ENCODE peak calls at places on chromosomes 13 and 19, in five cellular contexts. S is AG04450, P is kidney, I is kidney epithelial cell, N is IMR-90. M is an unnamed sample.

GRCh38 chr19:29587059-29587458 is 19.0 kb upstream of the POP4 start:
- DNase-seq in P (no peak), S (no peak), N (no peak), I (no peak), M (no peak)

GRCh38 chr19:35643255-35644205 is 2.0 kb downstream of the ETV2 start:
- DNase-seq in I (no peak), N (peak; percentile 60), S (peak; percentile 37), P (peak; percentile 95), M (no peak)

GRCh38 chr13:31372454-31372853 is 172.7 kb downstream of the B3GLCT start:
- DNase-seq in I (no peak), N (no peak), S (no peak), P (no peak), M (no peak)

GRCh38 chr13:74287672-74288169 is 153.5 kb upstream of the KLF12 start:
- DNase-seq in N (peak; percentile 64), I (peak; percentile 39), S (peak; percentile 30), P (peak; percentile 93), M (peak; percentile 52)

GRCh38 chr19:38229585-38230073 is 5.6 kb upstream of the DPF1 start:
- DNase-seq in S (peak; percentile 59), N (peak; percentile 91), P (no peak), I (no peak), M (peak; percentile 40)

GRCh38 chr19:29622191-29623070 is 16.3 kb downstream of the POP4 start:
- DNase-seq in S (no peak), P (peak; percentile 67), N (no peak), I (no peak), M (no peak)

GRCh38 chr13:108313382-108313781 is 43.9 kb downstream of the TNFSF13B start:
- DNase-seq in S (no peak), P (no peak), N (no peak), I (no peak), M (no peak)

GRCh38 chr19:10653482-10653731 is 739 bp upstream of the ILF3 start:
- DNase-seq in P (no peak), N (no peak), I (no peak), S (no peak), M (no peak)

GRCh38 chr19:3024509-3024869 is 4.6 kb downstream of the TLE2 start:
- DNase-seq in N (no peak), P (no peak), I (no peak), S (no peak), M (no peak)

GRCh38 chr13:53631511-53631910 is 602.9 kb downstream of the OLFM4 start:
- DNase-seq in P (no peak), N (no peak), I (no peak), S (no peak), M (no peak)

GRCh38 chr13:52850396-52851152 is 2.1 kb upstream of the PCDH8 start:
- DNase-seq in I (no peak), S (no peak), N (peak; percentile 7), P (peak; percentile 89), M (no peak)

GRCh38 chr13:69496951-69497350 is 610.7 kb upstream of the ATXN8OS start:
- DNase-seq in P (no peak), N (no peak), S (no peak), I (no peak), M (no peak)

GRCh38 chr13:54387607-54388006 is 1359.0 kb downstream of the OLFM4 start:
- DNase-seq in P (no peak), N (no peak), S (no peak), I (no peak), M (no peak)

GRCh38 chr13:67416047-67416925 is 186.2 kb upstream of the PCDH9 start:
- DNase-seq in N (peak; percentile 29), P (no peak), S (peak; percentile 2), I (no peak), M (no peak)

GRCh38 chr19:4594199-4594598 is 34.7 kb upstream of the SEMA6B start:
- DNase-seq in P (no peak), I (no peak), S (no peak), N (peak; percentile 13), M (no peak)

GRCh38 chr13:97307544-97307881 is 85.4 kb downstream of the MBNL2 start:
- DNase-seq in N (no peak), I (no peak), P (no peak), S (no peak), M (no peak)
- H3K4me3 ChIP-seq in N (no peak overlapping the region), I (no peak overlapping the region), P (no peak overlapping the region), S (no peak overlapping the region), M (peak overlapping the region; percentile 11)

DNA sequence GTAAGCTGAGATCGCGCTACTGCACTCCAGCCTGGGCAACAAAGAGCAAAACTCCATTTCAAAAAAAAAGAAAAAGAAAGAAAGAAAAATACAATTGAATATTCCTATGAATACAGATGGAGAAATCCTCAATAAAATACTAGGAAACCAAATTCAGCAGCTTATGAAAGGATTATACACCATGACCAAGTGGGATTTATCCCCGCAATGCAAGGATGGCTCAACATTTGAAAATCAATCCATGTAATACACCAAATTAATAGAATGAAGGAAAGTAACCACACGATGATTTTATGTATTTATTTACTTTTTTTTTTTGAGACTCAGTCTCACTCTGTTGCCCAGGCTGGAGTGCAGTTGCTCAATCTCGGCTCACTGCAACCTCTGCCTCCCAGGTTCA is 19.5 kb upstream of the TM6SF2 start:
- DNase-seq in I (no peak), S (no peak), P (no peak), N (no peak), M (no peak)
- TF ChIP-seq CTCF in I (no peak), S (no peak), P (no peak), N (no peak), M (no peak)

GRCh38 chr13:59842507-59842906 is 321.2 kb downstream of the DIAPH3 start:
- DNase-seq in S (no peak), I (no peak), N (peak; percentile 35), P (no peak), M (no peak)

GRCh38 chr13:59834801-59835200 is 328.9 kb downstream of the DIAPH3 start:
- DNase-seq in N (peak; percentile 49), S (no peak), I (no peak), P (no peak), M (peak; percentile 76)

GRCh38 chr13:59843040-59843439 is 320.7 kb downstream of the DIAPH3 start:
- DNase-seq in I (no peak), N (no peak), S (no peak), P (no peak), M (no peak)

GRCh38 chr13:59835569-59835968 is 328.2 kb downstream of the DIAPH3 start:
- DNase-seq in I (no peak), S (no peak), N (no peak), P (no peak), M (no peak)

GRCh38 chr13:59837101-59837500 is 326.6 kb downstream of the DIAPH3 start:
- DNase-seq in P (no peak), S (no peak), N (no peak), I (no peak), M (no peak)
- H3K4me3 ChIP-seq in P (no peak overlapping the region), S (no peak overlapping the region), N (no peak overlapping the region), I (no peak overlapping the region), M (no peak overlapping the region)

GRCh38 chr13:65985632-65986031 is 1244.5 kb downstream of the PCDH9 start:
- DNase-seq in I (no peak), S (no peak), N (no peak), P (no peak), M (no peak)
- TF ChIP-seq CTCF in I (peak; percentile 4), S (no peak), N (no peak), P (no peak), M (no peak)

GRCh38 chr19:58097783-58098681 is at the start of gene ZSCAN18:
- DNase-seq in S (peak; percentile 61), P (peak; percentile 99), N (peak; percentile 86), I (peak; percentile 80), M (peak; percentile 95)

GRCh38 chr19:58097349-58097748 is 682 bp downstream of the ZSCAN18 start:
- DNase-seq in I (no peak), N (no peak), S (no peak), P (peak; percentile 76), M (no peak)

GRCh38 chr19:58095328-58095727 is 2.7 kb downstream of the ZSCAN18 start:
- DNase-seq in I (no peak), S (no peak), P (no peak), N (no peak), M (no peak)

GRCh38 chr19:58096884-58097283 is 1.1 kb downstream of the ZSCAN18 start:
- DNase-seq in P (no peak), I (no peak), S (no peak), N (no peak), M (no peak)

DNA sequence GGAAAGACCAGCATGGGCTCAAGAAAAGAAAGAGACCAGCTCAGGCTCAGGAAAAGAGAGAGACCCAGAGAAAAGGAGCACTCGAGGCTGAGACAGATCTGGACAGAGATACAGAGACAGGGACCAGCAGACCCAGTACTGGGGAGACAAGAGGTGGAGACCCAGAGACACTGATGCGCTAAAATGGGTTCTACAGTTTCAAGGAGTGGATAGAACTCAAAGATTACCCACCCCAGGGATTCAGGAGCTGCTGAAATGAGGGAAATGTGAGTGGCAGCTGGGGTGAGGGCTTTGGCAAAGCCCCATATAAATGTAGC is 609 bp upstream of the ZSCAN18 start:
- DNase-seq in S (no peak), N (no peak), P (no peak), I (no peak), M (no peak)
- H3K4me3 ChIP-seq in S (peak overlapping the region; percentile 68), N (peak overlapping the region; percentile 42), P (peak overlapping the region; percentile 92), I (peak overlapping the region; percentile 54), M (peak overlapping the region; percentile 96)

GRCh38 chr13:42039946-42040729 is 8.3 kb upstream of the DGKH start:
- DNase-seq in P (peak; percentile 98), S (peak; percentile 69), I (no peak), N (peak; percentile 86), M (no peak)
- TF ChIP-seq CTCF in P (no peak), S (peak; percentile 7), I (no peak), N (peak; percentile 10), M (no peak)